ENCODE peak calls at places on chromosomes 16 and 17, in four cellular contexts. S, O, Z and G are unnamed samples.

GRCh38 chr16:49849709-49850108 is 6.2 kb downstream of the ZNF423 start:
- DNase-seq in Z (no peak), S (no peak), O (no peak), G (no peak)

GRCh38 chr16:84553873-84554399 is 49.5 kb upstream of the MEAK7 start:
- DNase-seq in Z (no peak), S (no peak), O (no peak), G (no peak)

GRCh38 chr17:8481089-8481488 is 45.4 kb downstream of the NDEL1 start:
- DNase-seq in S (no peak), O (no peak), Z (no peak), G (no peak)

GRCh38 chr17:75024686-75025397 is 12.4 kb downstream of the MRPL58 start:
- DNase-seq in S (no peak), Z (no peak), O (peak; percentile 61), G (no peak)

GRCh38 chr17:44606658-44607057 is 49.4 kb downstream of the FZD2 start:
- DNase-seq in Z (no peak), O (no peak), S (no peak), G (no peak)

GRCh38 chr16:14070877-14071575 is at the start of gene MRTFB:
- DNase-seq in S (peak; percentile 88), O (peak; percentile 80), Z (peak; percentile 92), G (peak; percentile 25)

GRCh38 chr17:43171761-43172487 is 910 bp downstream of the NBR1 start:
- DNase-seq in S (no peak), Z (no peak), O (peak; percentile 79), G (no peak)

GRCh38 chr17:744937-745336 is 7.1 kb downstream of the GEMIN4 start:
- DNase-seq in Z (no peak), S (no peak), O (no peak), G (no peak)

GRCh38 chr17:14037453-14037852 is 31.9 kb upstream of the COX10 start:
- DNase-seq in S (no peak), O (no peak), Z (no peak), G (no peak)

GRCh38 chr17:77572065-77572601 is 386.4 kb upstream of the TNRC6C start:
- DNase-seq in O (no peak), S (no peak), Z (no peak), G (no peak)

GRCh38 chr17:44092051-44092450 is 21.5 kb downstream of the G6PC3 start:
- DNase-seq in Z (no peak), S (no peak), O (no peak), G (no peak)

GRCh38 chr16:81842564-81843242 is 63.6 kb downstream of the PLCG2 start:
- DNase-seq in Z (no peak), S (no peak), O (no peak), G (no peak)

GRCh38 chr17:79073016-79073705 is 1.5 kb upstream of the ENGASE start:
- DNase-seq in O (no peak), Z (no peak), S (no peak), G (no peak)

GRCh38 chr16:63346000-63346399 is 1309.8 kb upstream of the CDH8 start:
- DNase-seq in Z (no peak), S (no peak), O (no peak), G (no peak)

GRCh38 chr16:70364399-70364798 is 17.7 kb downstream of the DDX19A start:
- DNase-seq in S (no peak), O (no peak), Z (no peak), G (no peak)

GRCh38 chr16:68242085-68242484 is 3.1 kb upstream of the PLA2G15 start:
- DNase-seq in Z (no peak), S (no peak), O (no peak), G (no peak)

GRCh38 chr16:85657267-85657650 is 31.5 kb downstream of the GINS2 start:
- DNase-seq in S (no peak), Z (no peak), O (no peak), G (no peak)

GRCh38 chr16:81238296-81239011 is at the start of gene BCO1:
- DNase-seq in S (peak; percentile 45), O (peak; percentile 35), Z (no peak), G (no peak)

GRCh38 chr16:89116341-89117238 is 22.9 kb downstream of the ACSF3 start:
- DNase-seq in S (no peak), Z (no peak), O (no peak), G (no peak)
- TF ChIP-seq FOXK2 in S (no peak), Z (no peak), O (no peak), G (no peak)

GRCh38 chr16:21598676-21599157 is 660 bp upstream of the METTL9 start:
- DNase-seq in Z (no peak), S (no peak), O (no peak), G (no peak)
- TF ChIP-seq FOXK2 in Z (no peak), S (no peak), O (no peak), G (no peak)

GRCh38 chr17:67841992-67842391 is 16.7 kb downstream of the BPTF start:
- DNase-seq in O (no peak), S (no peak), Z (no peak), G (no peak)
- TF ChIP-seq FOXK2 in O (no peak), S (no peak), Z (no peak), G (no peak)

DNA sequence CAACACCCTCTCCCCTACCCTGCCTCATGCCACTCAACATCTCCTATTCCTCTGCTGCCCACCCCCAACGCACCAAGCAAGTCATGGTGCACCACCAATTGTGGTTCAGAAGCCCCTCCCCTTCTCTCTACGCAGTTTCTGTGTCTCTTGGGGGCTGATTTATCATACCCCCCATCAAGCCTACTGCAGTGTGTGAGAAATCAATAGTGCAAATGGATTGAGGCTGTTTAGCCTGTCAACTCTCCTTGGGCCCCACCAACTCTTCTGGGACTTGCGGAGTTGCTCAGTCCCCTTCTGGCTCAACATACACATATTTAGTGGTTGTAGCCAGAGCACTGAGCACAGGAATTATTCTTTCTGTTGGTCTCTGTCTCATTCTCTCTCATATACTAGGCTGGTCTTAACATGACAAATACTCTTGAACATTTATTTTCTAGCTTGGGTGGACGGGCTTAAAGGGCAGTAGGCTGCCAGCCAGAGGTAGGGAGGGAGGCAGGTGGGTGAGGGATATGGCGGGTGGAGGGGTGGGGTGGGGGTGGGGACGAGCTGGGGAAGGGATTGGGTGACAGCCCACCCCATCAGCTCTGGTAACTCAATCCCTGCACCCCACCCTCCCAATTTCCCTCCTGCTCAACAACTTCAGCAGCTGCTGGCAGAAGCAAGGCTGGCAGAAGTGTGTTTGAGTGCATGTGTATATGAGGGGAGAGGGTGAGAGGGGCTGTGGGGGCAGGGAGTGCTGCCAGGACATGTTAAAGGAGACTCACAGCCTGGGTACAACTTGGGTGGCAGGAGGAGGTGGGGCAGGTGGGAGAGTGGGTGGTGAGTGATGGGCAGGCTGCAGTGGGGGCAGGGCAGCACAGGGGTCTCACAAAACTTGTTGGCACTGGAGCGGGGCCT is 4.9 kb downstream of the RARA start:
- DNase-seq in O (no peak), S (no peak), Z (no peak), G (no peak)
- TF ChIP-seq FOXK2 in O (no peak), S (no peak), Z (no peak), G (no peak)

DNA sequence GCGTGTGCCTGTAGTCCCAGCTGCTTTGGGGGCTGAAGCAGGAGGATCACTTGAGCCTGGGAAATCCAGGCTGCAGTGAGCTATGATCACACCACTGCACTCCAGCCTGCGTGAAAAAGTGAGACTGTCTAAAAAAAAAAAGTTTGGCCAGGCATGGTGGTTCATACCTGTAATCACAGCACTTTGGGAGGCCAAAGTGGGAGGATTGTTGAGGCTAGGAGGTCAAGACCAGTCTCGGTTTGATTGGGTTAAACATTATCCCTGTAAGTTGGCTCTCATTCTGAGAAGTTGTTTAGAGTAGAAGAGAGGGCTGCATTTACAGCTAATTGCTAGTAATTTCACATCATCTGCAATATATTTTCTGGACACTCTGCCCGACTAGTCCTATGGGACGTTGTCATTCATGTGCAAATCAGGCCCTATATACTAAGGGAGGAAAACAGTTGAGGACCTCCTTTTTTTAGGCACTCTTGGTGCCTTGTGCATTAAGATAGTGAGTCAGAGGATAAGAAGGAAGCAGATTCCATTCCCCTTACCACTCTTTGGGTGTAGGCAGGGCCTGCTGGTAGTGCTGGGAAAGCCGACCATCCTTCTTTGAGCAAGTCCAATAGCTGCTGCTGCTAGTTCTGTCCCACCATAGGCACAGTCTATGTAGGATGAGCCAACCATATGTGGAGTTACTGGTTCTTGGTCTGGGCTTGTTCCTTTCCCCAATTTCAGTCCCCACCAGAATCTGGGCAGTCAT is 18.7 kb downstream of the HMOX2 start:
- DNase-seq in Z (no peak), O (no peak), S (no peak), G (no peak)
- TF ChIP-seq FOXK2 in Z (no peak), O (no peak), S (no peak), G (no peak)

GRCh38 chr17:71850792-71851191 is 270.0 kb upstream of the SOX9 start:
- DNase-seq in O (no peak), Z (no peak), S (no peak), G (no peak)
- TF ChIP-seq FOXK2 in O (no peak), Z (no peak), S (no peak), G (no peak)